ENCODE peak calls at places on chromosomes 5 and 9, in ten cellular contexts. K is ovary, E is left lung, R is aorta, L is AG10803, Y is hepatocyte, W is brain microvascular endothelial cell, O is Peyer's patch, A is astrocyte, C is left ventricle myocardium inferior. T is an unnamed sample.
A peak's percentile ranks its signal among the peaks of the same experiment; 100 is the strongest.

GRCh38 chr5:74648835-74649286 is 8.3 kb upstream of the ENC1 start:
- DNase-seq in K (no peak), E (no peak), R (no peak), L (peak; percentile 70), Y (peak; percentile 71), W (no peak), O (no peak), A (peak; percentile 56), C (no peak), T (no peak)

GRCh38 chr5:111159845-111160244 is 64.3 kb upstream of the CAMK4 start:
- DNase-seq in K (no peak), E (no peak), R (no peak), L (no peak), Y (peak; percentile 8), W (no peak), O (no peak), A (no peak), C (no peak), T (no peak)

GRCh38 chr9:95506438-95506691 is 10.4 kb downstream of the PTCH1 start:
- DNase-seq in K (peak; percentile 36), E (no peak), R (peak; percentile 85), L (peak; percentile 49), Y (peak; percentile 43), W (no peak), O (no peak), A (peak; percentile 36), C (peak; percentile 49), T (peak; percentile 59)

GRCh38 chr5:168317521-168318147 is 26.2 kb downstream of the WWC1 start:
- DNase-seq in K (no peak), E (no peak), R (no peak), L (peak; percentile 92), Y (peak; percentile 95), W (peak; percentile 97), O (peak; percentile 60), A (peak; percentile 98), C (no peak), T (no peak)

GRCh38 chr5:102152906-102153787 is 142.9 kb downstream of the SLCO4C1 start:
- DNase-seq in K (no peak), E (no peak), R (no peak), L (no peak), Y (peak; percentile 58), W (peak; percentile 1), O (no peak), A (no peak), C (no peak), T (no peak)

GRCh38 chr5:163033656-163034055 is 403.7 kb upstream of the CCNG1 start:
- DNase-seq in K (no peak), E (no peak), R (no peak), L (no peak), Y (no peak), W (no peak), O (no peak), A (no peak), C (no peak), T (no peak)

GRCh38 chr5:61030163-61030482 is 85.1 kb downstream of the NDUFAF2 start:
- DNase-seq in K (no peak), E (no peak), R (no peak), L (peak; percentile 52), Y (no peak), W (no peak), O (no peak), A (peak; percentile 32), C (no peak), T (no peak)

GRCh38 chr5:138179277-138179857 is 455 bp downstream of the KIF20A start:
- DNase-seq in K (no peak), E (no peak), R (no peak), L (no peak), Y (peak; percentile 10), W (no peak), O (no peak), A (no peak), C (no peak), T (no peak)

GRCh38 chr5:97641081-97641480 is 458.0 kb upstream of the RIOK2 start:
- DNase-seq in K (no peak), E (no peak), R (no peak), L (no peak), Y (no peak), W (no peak), O (no peak), A (no peak), C (no peak), T (no peak)

GRCh38 chr5:144024601-144025000 is 145.9 kb downstream of the YIPF5 start:
- DNase-seq in K (no peak), E (no peak), R (no peak), L (peak; percentile 59), Y (no peak), W (no peak), O (no peak), A (peak; percentile 27), C (no peak), T (no peak)

GRCh38 chr9:124869466-124869985 is 7.6 kb downstream of the ARPC5L start:
- DNase-seq in K (no peak), E (no peak), R (no peak), L (no peak), Y (peak; percentile 64), W (no peak), O (peak; percentile 58), A (no peak), C (no peak), T (no peak)

GRCh38 chr5:142512680-142513042 is 173.2 kb downstream of the FGF1 start:
- DNase-seq in K (no peak), E (no peak), R (no peak), L (peak; percentile 46), Y (no peak), W (peak; percentile 47), O (no peak), A (peak; percentile 56), C (no peak), T (no peak)

GRCh38 chr5:168422431-168422830 is 63.8 kb upstream of the RARS1 start:
- DNase-seq in K (no peak), E (no peak), R (no peak), L (no peak), Y (no peak), W (no peak), O (no peak), A (no peak), C (no peak), T (no peak)

GRCh38 chr9:22157831-22158230 is 148.7 kb upstream of the CDKN2B start:
- DNase-seq in K (no peak), E (no peak), R (no peak), L (no peak), Y (no peak), W (no peak), O (no peak), A (no peak), C (no peak), T (no peak)
- H3K4me3 ChIP-seq in K (no peak overlapping the region), E (no peak overlapping the region), R (no peak overlapping the region), L (no peak overlapping the region), Y (no peak overlapping the region), W (no peak overlapping the region), O (no peak overlapping the region), A (no peak overlapping the region), C (no peak overlapping the region), T (no peak overlapping the region)

DNA sequence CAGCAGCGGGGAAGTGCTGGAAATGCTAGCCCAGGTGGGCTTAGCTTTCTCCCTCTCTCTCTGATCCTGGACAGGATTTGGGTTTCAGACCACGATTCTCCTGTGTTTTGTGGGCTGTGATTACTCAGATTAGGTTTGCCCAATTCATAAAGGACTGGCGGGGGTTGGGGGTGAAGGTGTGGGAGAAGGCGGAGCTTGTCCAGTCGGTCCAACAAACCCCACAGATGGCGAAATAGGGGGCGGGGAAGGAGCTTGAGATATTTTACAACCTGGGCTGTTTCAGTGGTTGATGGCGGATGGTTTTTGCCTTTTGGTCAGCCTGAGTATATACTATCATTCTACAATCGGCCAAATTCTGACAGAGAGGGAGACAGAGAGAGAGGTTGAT is 35.2 kb downstream of the PCDHAC2 start:
- DNase-seq in K (no peak), E (peak; percentile 68), R (no peak), L (no peak), Y (peak; percentile 72), W (no peak), O (no peak), A (no peak), C (no peak), T (no peak)
- H3K4me3 ChIP-seq in K (no peak overlapping the region), E (peak overlapping the region; percentile 32), R (no peak overlapping the region), L (no peak overlapping the region), Y (peak overlapping the region; percentile 25), W (no peak overlapping the region), O (no peak overlapping the region), A (peak overlapping the region; percentile 23), C (peak overlapping the region; percentile 43), T (no peak overlapping the region)

GRCh38 chr9:134368571-134368970 is 42.3 kb downstream of the RXRA start:
- DNase-seq in K (no peak), E (no peak), R (no peak), L (no peak), Y (no peak), W (no peak), O (no peak), A (no peak), C (no peak), T (no peak)

GRCh38 chr9:134367061-134367460 is 40.8 kb downstream of the RXRA start:
- DNase-seq in K (no peak), E (no peak), R (no peak), L (no peak), Y (no peak), W (no peak), O (no peak), A (no peak), C (no peak), T (no peak)

GRCh38 chr9:134366223-134367031 is 40.2 kb downstream of the RXRA start:
- DNase-seq in K (peak; percentile 91), E (peak; percentile 93), R (peak; percentile 95), L (peak; percentile 94), Y (peak; percentile 88), W (peak; percentile 43), O (peak; percentile 92), A (peak; percentile 62), C (peak; percentile 92), T (peak; percentile 89)

GRCh38 chr9:134369416-134370212 is 43.4 kb downstream of the RXRA start:
- DNase-seq in K (no peak), E (no peak), R (no peak), L (no peak), Y (no peak), W (no peak), O (no peak), A (no peak), C (no peak), T (no peak)

GRCh38 chr9:134367796-134368490 is 41.7 kb downstream of the RXRA start:
- DNase-seq in K (no peak), E (no peak), R (no peak), L (no peak), Y (peak; percentile 59), W (no peak), O (no peak), A (no peak), C (no peak), T (no peak)
- H3K4me3 ChIP-seq in K (no peak overlapping the region), E (no peak overlapping the region), R (no peak overlapping the region), L (no peak overlapping the region), Y (no peak overlapping the region), W (no peak overlapping the region), O (no peak overlapping the region), A (no peak overlapping the region), C (no peak overlapping the region), T (no peak overlapping the region)

DNA sequence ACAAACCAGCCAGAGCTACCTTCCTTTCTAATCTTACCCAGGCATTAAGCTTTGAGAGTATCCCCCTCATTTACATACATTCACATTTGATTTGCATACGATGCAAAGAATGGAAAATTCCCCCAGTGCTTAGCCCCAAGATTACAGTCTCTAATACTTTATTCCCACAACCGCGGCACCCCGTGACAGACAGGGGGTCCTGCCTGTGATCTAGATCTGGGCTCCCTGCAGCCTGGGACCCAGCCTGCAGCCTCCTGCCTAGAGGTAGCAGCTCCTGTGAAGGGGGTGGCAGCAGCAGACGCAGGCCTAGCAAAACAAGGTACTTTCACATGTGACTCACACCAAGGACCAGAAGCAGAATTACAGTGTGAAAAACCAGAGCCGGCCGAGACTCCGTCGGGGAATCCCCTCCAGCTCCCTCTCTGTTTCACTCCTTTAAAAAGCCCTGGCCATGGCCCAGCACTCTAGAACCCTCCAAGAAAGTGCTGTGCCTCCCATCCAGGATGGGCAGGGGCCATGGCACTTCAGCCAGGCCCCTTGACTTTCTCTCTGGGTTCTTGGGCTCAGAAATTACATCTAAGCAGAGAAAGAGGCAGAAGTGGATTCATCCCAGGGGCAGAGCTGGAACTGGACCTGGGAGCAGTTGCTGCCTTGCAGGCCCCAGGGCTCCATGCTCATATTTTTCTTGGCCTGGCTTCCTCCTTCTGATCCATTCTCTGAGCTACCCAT is 14.0 kb upstream of the TCF7 start:
- DNase-seq in K (no peak), E (no peak), R (peak; percentile 84), L (no peak), Y (peak; percentile 63), W (peak; percentile 78), O (peak; percentile 87), A (peak; percentile 67), C (no peak), T (peak; percentile 69)
- H3K4me3 ChIP-seq in K (no peak overlapping the region), E (no peak overlapping the region), R (no peak overlapping the region), L (no peak overlapping the region), Y (no peak overlapping the region), W (no peak overlapping the region), O (no peak overlapping the region), A (no peak overlapping the region), C (no peak overlapping the region), T (no peak overlapping the region)